ENCODE peak calls at places on chromosomes 5 and 9, in ten cellular contexts. One of them, this sample, is unnamed.

GRCh38 chr5:125269926-125270325 is 523.5 kb upstream of the ZNF608 start:
- DNase-seq in IMR-90: no peak
- DNase-seq in HTR-8/SVneo: no peak
- DNase-seq in neural crest cell: no peak
- DNase-seq in neuronal stem cell: no peak
- DNase-seq in NCI-H524 treated with DMSO at 0.1 percent for 48 hours: no peak
- DNase-seq in astrocyte: no peak
- DNase-seq in small intestine: peak; percentile 33
- DNase-seq in AG09319: no peak
- DNase-seq in endothelial cell of umbilical vein: no peak
- DNase-seq in this sample: no peak

GRCh38 chr5:94674841-94675382 is 56.4 kb downstream of the SLF1 start:
- DNase-seq in IMR-90: peak; percentile 28
- DNase-seq in HTR-8/SVneo: no peak
- DNase-seq in neural crest cell: no peak
- DNase-seq in neuronal stem cell: no peak
- DNase-seq in NCI-H524 treated with DMSO at 0.1 percent for 48 hours: no peak
- DNase-seq in astrocyte: peak; percentile 11
- DNase-seq in small intestine: no peak
- DNase-seq in AG09319: no peak
- DNase-seq in endothelial cell of umbilical vein: peak; percentile 40
- DNase-seq in this sample: peak; percentile 17

GRCh38 chr5:80481019-80481893 is 6.6 kb upstream of the FAM151B start:
- DNase-seq in IMR-90: peak; percentile 60
- DNase-seq in HTR-8/SVneo: peak; percentile 45
- DNase-seq in neural crest cell: peak; percentile 8
- DNase-seq in neuronal stem cell: no peak
- DNase-seq in NCI-H524 treated with DMSO at 0.1 percent for 48 hours: no peak
- DNase-seq in astrocyte: peak; percentile 34
- DNase-seq in small intestine: peak; percentile 74
- DNase-seq in AG09319: peak; percentile 36
- DNase-seq in endothelial cell of umbilical vein: peak; percentile 59
- DNase-seq in this sample: peak; percentile 75

GRCh38 chr9:70340572-70340971 is 73.9 kb downstream of the KLF9 start:
- DNase-seq in IMR-90: peak; percentile 57
- DNase-seq in HTR-8/SVneo: peak; percentile 12
- DNase-seq in neural crest cell: no peak
- DNase-seq in neuronal stem cell: no peak
- DNase-seq in NCI-H524 treated with DMSO at 0.1 percent for 48 hours: no peak
- DNase-seq in astrocyte: peak; percentile 20
- DNase-seq in small intestine: peak; percentile 35
- DNase-seq in AG09319: no peak
- DNase-seq in endothelial cell of umbilical vein: peak; percentile 40
- DNase-seq in this sample: peak; percentile 70

GRCh38 chr5:145158654-145159199 is 676.4 kb downstream of the PRELID2 start:
- DNase-seq in IMR-90: no peak
- DNase-seq in HTR-8/SVneo: no peak
- DNase-seq in neural crest cell: no peak
- DNase-seq in neuronal stem cell: no peak
- DNase-seq in NCI-H524 treated with DMSO at 0.1 percent for 48 hours: no peak
- DNase-seq in astrocyte: no peak
- DNase-seq in small intestine: no peak
- DNase-seq in AG09319: no peak
- DNase-seq in endothelial cell of umbilical vein: no peak
- DNase-seq in this sample: peak; percentile 1

GRCh38 chr5:107040907-107041306 is 629.8 kb downstream of the EFNA5 start:
- DNase-seq in IMR-90: no peak
- DNase-seq in HTR-8/SVneo: no peak
- DNase-seq in neural crest cell: no peak
- DNase-seq in neuronal stem cell: no peak
- DNase-seq in NCI-H524 treated with DMSO at 0.1 percent for 48 hours: no peak
- DNase-seq in astrocyte: no peak
- DNase-seq in small intestine: no peak
- DNase-seq in AG09319: no peak
- DNase-seq in endothelial cell of umbilical vein: no peak
- DNase-seq in this sample: no peak

GRCh38 chr9:22622823-22623222 is 176.2 kb downstream of the DMRTA1 start:
- DNase-seq in IMR-90: peak; percentile 0
- DNase-seq in HTR-8/SVneo: no peak
- DNase-seq in neural crest cell: no peak
- DNase-seq in neuronal stem cell: no peak
- DNase-seq in NCI-H524 treated with DMSO at 0.1 percent for 48 hours: peak; percentile 30
- DNase-seq in astrocyte: no peak
- DNase-seq in small intestine: no peak
- DNase-seq in AG09319: no peak
- DNase-seq in endothelial cell of umbilical vein: no peak
- DNase-seq in this sample: no peak

GRCh38 chr5:156497816-156498215 is 170.9 kb downstream of the SGCD start:
- DNase-seq in IMR-90: peak; percentile 74
- DNase-seq in HTR-8/SVneo: no peak
- DNase-seq in neural crest cell: no peak
- DNase-seq in neuronal stem cell: peak; percentile 5
- DNase-seq in NCI-H524 treated with DMSO at 0.1 percent for 48 hours: no peak
- DNase-seq in astrocyte: peak; percentile 39
- DNase-seq in small intestine: no peak
- DNase-seq in AG09319: no peak
- DNase-seq in endothelial cell of umbilical vein: no peak
- DNase-seq in this sample: no peak

GRCh38 chr9:33466565-33467495 is 6.9 kb downstream of the NOL6 start:
- DNase-seq in IMR-90: peak; percentile 24
- DNase-seq in HTR-8/SVneo: peak; percentile 48
- DNase-seq in neural crest cell: peak; percentile 76
- DNase-seq in neuronal stem cell: peak; percentile 38
- DNase-seq in NCI-H524 treated with DMSO at 0.1 percent for 48 hours: no peak
- DNase-seq in astrocyte: no peak
- DNase-seq in small intestine: peak; percentile 62
- DNase-seq in AG09319: no peak
- DNase-seq in endothelial cell of umbilical vein: peak; percentile 38
- DNase-seq in this sample: peak; percentile 51

GRCh38 chr5:140321796-140322195 is 18.9 kb upstream of the PFDN1 start:
- DNase-seq in IMR-90: no peak
- DNase-seq in HTR-8/SVneo: no peak
- DNase-seq in neural crest cell: no peak
- DNase-seq in neuronal stem cell: no peak
- DNase-seq in NCI-H524 treated with DMSO at 0.1 percent for 48 hours: no peak
- DNase-seq in astrocyte: no peak
- DNase-seq in small intestine: peak; percentile 53
- DNase-seq in AG09319: no peak
- DNase-seq in endothelial cell of umbilical vein: no peak
- DNase-seq in this sample: no peak

GRCh38 chr5:136021016-136021405 is 7.8 kb upstream of the TGFBI start:
- DNase-seq in IMR-90: peak; percentile 78
- DNase-seq in HTR-8/SVneo: no peak
- DNase-seq in neural crest cell: no peak
- DNase-seq in neuronal stem cell: no peak
- DNase-seq in NCI-H524 treated with DMSO at 0.1 percent for 48 hours: no peak
- DNase-seq in astrocyte: peak; percentile 82
- DNase-seq in small intestine: no peak
- DNase-seq in AG09319: no peak
- DNase-seq in endothelial cell of umbilical vein: no peak
- DNase-seq in this sample: no peak

GRCh38 chr5:197892-198489 is 6.7 kb downstream of the LRRC14B start:
- DNase-seq in IMR-90: no peak
- DNase-seq in HTR-8/SVneo: no peak
- DNase-seq in neural crest cell: no peak
- DNase-seq in neuronal stem cell: no peak
- DNase-seq in NCI-H524 treated with DMSO at 0.1 percent for 48 hours: no peak
- DNase-seq in astrocyte: no peak
- DNase-seq in small intestine: no peak
- DNase-seq in AG09319: no peak
- DNase-seq in endothelial cell of umbilical vein: no peak
- DNase-seq in this sample: no peak

GRCh38 chr5:97019435-97020117 is 83.7 kb downstream of the LNPEP start:
- DNase-seq in IMR-90: peak; percentile 34
- DNase-seq in HTR-8/SVneo: peak; percentile 11
- DNase-seq in neural crest cell: no peak
- DNase-seq in neuronal stem cell: peak; percentile 38
- DNase-seq in NCI-H524 treated with DMSO at 0.1 percent for 48 hours: no peak
- DNase-seq in astrocyte: peak; percentile 94
- DNase-seq in small intestine: no peak
- DNase-seq in AG09319: no peak
- DNase-seq in endothelial cell of umbilical vein: peak; percentile 28
- DNase-seq in this sample: peak; percentile 23

GRCh38 chr9:81979196-81979595 is 9.4 kb upstream of the SPATA31D1 start:
- DNase-seq in IMR-90: no peak
- DNase-seq in HTR-8/SVneo: no peak
- DNase-seq in neural crest cell: no peak
- DNase-seq in neuronal stem cell: no peak
- DNase-seq in NCI-H524 treated with DMSO at 0.1 percent for 48 hours: no peak
- DNase-seq in astrocyte: peak; percentile 54
- DNase-seq in small intestine: no peak
- DNase-seq in AG09319: no peak
- DNase-seq in endothelial cell of umbilical vein: no peak
- DNase-seq in this sample: no peak

GRCh38 chr9:2872307-2872940 is 28.5 kb upstream of the PUM3 start:
- DNase-seq in IMR-90: peak; percentile 28
- DNase-seq in HTR-8/SVneo: no peak
- DNase-seq in neural crest cell: no peak
- DNase-seq in neuronal stem cell: peak; percentile 27
- DNase-seq in NCI-H524 treated with DMSO at 0.1 percent for 48 hours: no peak
- DNase-seq in astrocyte: peak; percentile 14
- DNase-seq in small intestine: peak; percentile 2
- DNase-seq in AG09319: no peak
- DNase-seq in endothelial cell of umbilical vein: no peak
- DNase-seq in this sample: peak; percentile 24

GRCh38 chr5:151047814-151048425 is 27.5 kb downstream of the GPX3 start:
- DNase-seq in IMR-90: no peak
- DNase-seq in HTR-8/SVneo: no peak
- DNase-seq in neural crest cell: no peak
- DNase-seq in neuronal stem cell: no peak
- DNase-seq in NCI-H524 treated with DMSO at 0.1 percent for 48 hours: no peak
- DNase-seq in astrocyte: no peak
- DNase-seq in small intestine: no peak
- DNase-seq in AG09319: no peak
- DNase-seq in endothelial cell of umbilical vein: no peak
- DNase-seq in this sample: peak; percentile 45